ENCODE peak calls at places on chromosomes 16 and 17, in five cellular contexts. Y is fibroblast of lung, M is cardiac fibroblast, L is esophagus squamous epithelium, Z is breast epithelium. U is an unnamed sample.

GRCh38 chr16:79767597-79768280 is 167.2 kb upstream of the MAF start:
- DNase-seq in Y (peak), M (peak), L (no peak), Z (no peak), U (peak)

GRCh38 chr17:59160203-59161025 is 4.9 kb downstream of the PRR11 start:
- DNase-seq in Y (peak), M (peak), L (no peak), Z (no peak), U (no peak)

GRCh38 chr16:13148294-13148693 is 246.9 kb downstream of the SHISA9 start:
- DNase-seq in Y (no peak), M (no peak), L (no peak), Z (no peak), U (no peak)

GRCh38 chr17:4247981-4248388 is 15.8 kb downstream of the ANKFY1 start:
- DNase-seq in Y (no peak), M (no peak), L (no peak), Z (peak), U (no peak)

GRCh38 chr17:7004398-7005253 is 7.8 kb upstream of the RNASEK start:
- DNase-seq in Y (peak), M (peak), L (no peak), Z (no peak), U (peak)

GRCh38 chr16:81347425-81347824 is 32.7 kb downstream of the GAN start:
- DNase-seq in Y (no peak), M (no peak), L (no peak), Z (no peak), U (no peak)

GRCh38 chr17:77373298-77374169 is 232.8 kb downstream of the SEC14L1 start:
- DNase-seq in Y (no peak), M (peak), L (no peak), Z (no peak), U (no peak)

GRCh38 chr16:58501242-58502131 is 1.5 kb downstream of the NDRG4 start:
- DNase-seq in Y (no peak), M (no peak), L (no peak), Z (no peak), U (no peak)

GRCh38 chr17:3639981-3640596 is 3.5 kb downstream of the CTNS start:
- DNase-seq in Y (no peak), M (peak), L (no peak), Z (no peak), U (peak)

DNA sequence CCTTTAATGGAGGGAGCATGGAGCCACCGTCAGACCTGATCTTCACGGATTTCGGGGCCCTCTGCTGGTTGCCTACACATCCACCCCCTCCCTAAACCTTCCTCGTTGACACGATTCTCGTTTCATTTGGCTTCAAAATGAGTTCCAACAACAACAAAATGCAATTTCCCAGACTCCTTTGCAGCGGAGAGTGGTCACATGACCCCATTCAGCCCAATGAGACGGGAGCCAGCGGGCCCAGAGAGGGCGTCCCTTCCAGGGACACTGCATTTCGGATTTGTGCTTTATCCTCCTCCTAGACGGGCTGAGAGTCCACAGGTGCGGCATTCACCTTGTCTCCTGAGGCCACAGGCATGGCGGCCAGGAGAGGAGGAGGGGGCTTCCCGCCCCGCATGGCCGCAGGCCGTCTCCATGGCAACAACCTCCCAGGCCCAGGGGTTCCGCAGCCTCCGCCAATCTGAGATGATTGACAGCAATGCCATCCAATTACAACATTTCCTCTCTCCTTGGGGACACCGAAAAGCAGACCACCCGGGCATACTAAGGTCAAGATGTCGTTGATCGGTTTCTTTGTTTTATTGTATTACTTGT is 259.8 kb downstream of the C16orf95 start:
- DNase-seq in Y (peak), M (no peak), L (no peak), Z (no peak), U (peak)
- TF ChIP-seq CTCF in Y (peak), M (peak), L (no peak), Z (no peak), U (no peak)

GRCh38 chr17:74190154-74190553 is 13.3 kb upstream of the RPL38 start:
- DNase-seq in Y (peak), M (peak), L (no peak), Z (no peak), U (peak)

GRCh38 chr17:74194682-74195081 is 8.8 kb upstream of the RPL38 start:
- DNase-seq in Y (no peak), M (no peak), L (no peak), Z (no peak), U (no peak)

GRCh38 chr17:74192950-74193781 is 10.3 kb upstream of the RPL38 start:
- DNase-seq in Y (peak), M (no peak), L (no peak), Z (peak), U (no peak)

GRCh38 chr17:74186498-74186897 is 17.0 kb upstream of the RPL38 start:
- DNase-seq in Y (no peak), M (no peak), L (no peak), Z (no peak), U (no peak)

DNA sequence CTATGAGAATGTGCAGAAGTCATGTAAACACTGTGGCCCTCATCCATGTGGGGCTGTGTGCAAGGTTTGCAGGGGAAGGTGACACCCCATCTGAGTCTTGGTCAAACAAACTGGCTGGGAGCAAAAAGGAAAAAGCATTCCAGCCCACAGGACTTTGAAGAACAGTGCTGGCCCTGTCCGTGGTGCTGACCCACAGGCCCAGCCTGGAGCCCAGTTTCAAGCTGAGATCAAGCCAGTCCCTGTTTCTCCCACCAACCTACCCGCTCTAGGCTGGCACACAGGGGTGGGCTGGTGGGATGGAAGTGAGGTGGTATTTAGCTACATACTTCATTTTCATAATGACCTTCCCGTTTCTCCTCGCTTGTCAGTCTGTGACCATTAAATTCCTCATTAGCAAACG is 12.7 kb upstream of the RPL38 start:
- DNase-seq in Y (peak), M (no peak), L (no peak), Z (no peak), U (no peak)
- H3K4me3 ChIP-seq in Y (no peak), M (no peak), L (no peak), Z (no peak), U (no peak)

GRCh38 chr16:67456383-67457140 is 24.4 kb downstream of the ATP6V0D1 start:
- DNase-seq in Y (peak), M (peak), L (no peak), Z (peak), U (peak)
- TF ChIP-seq CTCF in Y (peak), M (peak), L (peak), Z (peak), U (peak)

DNA sequence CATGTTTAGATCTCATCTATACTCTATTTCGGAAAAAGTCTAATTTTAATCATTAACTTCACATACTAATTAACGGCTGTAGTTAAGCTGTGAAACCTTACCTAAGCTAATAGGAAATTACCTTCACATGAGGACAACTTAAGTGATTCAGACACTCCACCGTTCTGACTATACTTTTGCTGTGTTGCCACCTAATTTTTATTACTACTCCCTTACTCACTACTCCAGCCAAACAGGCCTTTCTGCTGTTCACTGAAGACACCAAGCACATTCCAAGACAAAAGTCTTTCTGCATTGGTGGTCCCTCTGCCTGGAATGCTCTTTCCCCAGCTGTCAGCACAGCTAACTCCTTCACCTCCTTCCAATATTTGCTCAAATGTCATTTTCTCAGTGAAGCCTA is 1.3 kb downstream of the CMTR2 start:
- DNase-seq in Y (no peak), M (no peak), L (no peak), Z (no peak), U (no peak)
- H3K4me3 ChIP-seq in Y (peak), M (peak), L (peak), Z (peak), U (peak)

GRCh38 chr16:8355714-8356113 is 234.6 kb downstream of the TMEM114 start:
- DNase-seq in Y (no peak), M (no peak), L (no peak), Z (no peak), U (no peak)
- TF ChIP-seq CTCF in Y (no peak), M (no peak), L (no peak), Z (no peak), U (no peak)

DNA sequence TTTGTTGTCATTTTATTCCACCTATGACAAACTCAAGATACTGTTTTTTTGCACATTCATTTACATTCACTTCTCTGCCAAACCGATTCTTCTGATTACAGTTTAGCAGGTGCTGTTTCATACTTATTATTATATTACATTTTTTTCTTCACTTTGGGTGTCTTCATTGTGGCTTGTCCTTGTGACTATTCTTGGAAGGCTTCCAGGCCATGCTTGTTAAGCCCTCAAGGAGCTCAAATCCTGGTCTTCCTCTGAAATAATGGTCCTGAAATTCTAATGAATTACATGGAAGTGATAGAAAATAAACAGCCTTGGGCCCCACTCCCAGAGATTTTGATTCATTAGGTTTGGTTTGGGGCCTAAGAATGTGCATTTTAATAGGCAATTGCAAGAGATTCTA is 1.4 kb downstream of the KRTAP2-4 start:
- DNase-seq in Y (no peak), M (no peak), L (no peak), Z (no peak), U (no peak)
- H3K4me3 ChIP-seq in Y (no peak), M (no peak), L (no peak), Z (no peak), U (no peak)

GRCh38 chr16:89412811-89413210 is 77.5 kb downstream of the ANKRD11 start:
- DNase-seq in Y (no peak), M (no peak), L (no peak), Z (no peak), U (no peak)
- TF ChIP-seq CTCF in Y (no peak), M (no peak), L (no peak), Z (no peak), U (no peak)